ENCODE peak calls at places on chromosomes 11 and 22, in ten cellular contexts. U is upper lobe of right lung, T is midbrain, A is putamen, I is T-cell, S is GM23338, Z is MM.1S, B is fibroblast of lung, H is T follicular helper cell, N is astrocyte of the spinal cord. G is an unnamed sample.

GRCh38 chr22:50219800-50220602 is 19.2 kb downstream of the SELENOO start:
- DNase-seq in H (no peak), I (no peak), Z (no peak), A (no peak), N (no peak), U (no peak), B (no peak), T (no peak), S (no peak), G (no peak)

GRCh38 chr11:112241486-112241885 is 15.3 kb downstream of the PTS start:
- DNase-seq in I (no peak), H (no peak), N (peak; percentile 69), A (no peak), U (no peak), Z (no peak), B (peak; percentile 95), T (no peak), S (no peak), G (no peak)

GRCh38 chr22:50079689-50080465 is 5.3 kb downstream of the MLC1 start:
- DNase-seq in Z (no peak), U (no peak), S (no peak), A (no peak), H (no peak), B (no peak), T (no peak), N (no peak), I (no peak), G (no peak)

GRCh38 chr22:47574551-47574950 is 812.1 kb downstream of the TBC1D22A start:
- DNase-seq in T (no peak), S (no peak), U (no peak), B (no peak), Z (no peak), N (no peak), A (no peak), H (no peak), I (no peak), G (no peak)

GRCh38 chr22:27991586-27992293 is 72.7 kb upstream of the PITPNB start:
- DNase-seq in H (no peak), S (no peak), N (no peak), Z (no peak), I (no peak), U (no peak), T (no peak), B (no peak), A (no peak), G (peak; percentile 40)

GRCh38 chr11:42967653-42968052 is 344.1 kb upstream of the API5 start:
- DNase-seq in H (no peak), B (no peak), T (no peak), U (no peak), S (no peak), N (no peak), A (no peak), I (no peak), Z (no peak), G (no peak)

GRCh38 chr11:4094348-4095291 is at the start of gene RRM1:
- DNase-seq in N (peak; percentile 98), Z (peak; percentile 94), H (peak; percentile 90), S (peak; percentile 98), U (peak; percentile 96), B (peak; percentile 97), A (peak; percentile 97), I (peak; percentile 92), T (peak; percentile 96), G (peak; percentile 93)

GRCh38 chr11:110862407-110862806 is 150.2 kb upstream of the ARHGAP20 start:
- DNase-seq in Z (no peak), H (no peak), U (no peak), T (no peak), S (no peak), I (no peak), A (no peak), B (no peak), N (no peak), G (no peak)

GRCh38 chr11:96188625-96189006 is 154.4 kb downstream of the MAML2 start:
- DNase-seq in Z (peak; percentile 43), I (no peak), S (no peak), T (no peak), B (peak; percentile 68), A (no peak), H (no peak), N (peak; percentile 49), U (no peak), G (no peak)

GRCh38 chr22:40552070-40552469 is 84.4 kb downstream of the MRTFA start:
- DNase-seq in Z (no peak), B (no peak), H (no peak), U (no peak), A (no peak), S (no peak), I (no peak), N (no peak), T (no peak), G (no peak)

GRCh38 chr11:63764201-63764711 is 4.3 kb downstream of the ZFTA start:
- DNase-seq in N (no peak), S (no peak), B (no peak), T (no peak), A (no peak), U (no peak), Z (no peak), I (no peak), H (no peak), G (peak; percentile 49)

GRCh38 chr11:65440831-65441499 is 18.4 kb downstream of the NEAT1 start:
- DNase-seq in A (no peak), S (no peak), I (no peak), N (peak; percentile 51), U (peak; percentile 37), B (peak; percentile 40), T (no peak), H (no peak), Z (peak; percentile 89), G (peak; percentile 47)

GRCh38 chr22:32802291-32802826 is 854 bp downstream of the TIMP3 start:
- DNase-seq in S (no peak), Z (no peak), N (peak; percentile 35), B (peak; percentile 48), T (no peak), A (no peak), U (no peak), H (no peak), I (no peak), G (no peak)

GRCh38 chr11:236774-237767 is at the start of gene PSMD13:
- DNase-seq in S (peak; percentile 90), T (peak; percentile 85), Z (peak; percentile 86), H (peak; percentile 79), B (peak; percentile 82), N (peak; percentile 82), U (peak; percentile 95), I (peak; percentile 83), A (peak; percentile 84), G (peak; percentile 88)

GRCh38 chr11:69504576-69505420 is 23.3 kb downstream of the LINC01488 start:
- DNase-seq in I (no peak), S (no peak), Z (no peak), T (no peak), B (no peak), A (no peak), N (no peak), H (no peak), U (peak; percentile 52), G (no peak)

GRCh38 chr11:118078972-118079411 is 2.1 kb downstream of the TMPRSS4 start:
- DNase-seq in N (no peak), U (no peak), H (no peak), S (no peak), T (no peak), A (no peak), B (no peak), Z (no peak), I (no peak), G (no peak)

GRCh38 chr11:47620836-47621378 is 21.5 kb downstream of the MTCH2 start:
- DNase-seq in N (no peak), B (no peak), T (no peak), Z (no peak), A (no peak), U (no peak), S (no peak), I (no peak), H (no peak), G (no peak)

GRCh38 chr22:32596471-32596870 is 121.9 kb downstream of the FBXO7 start:
- DNase-seq in T (no peak), Z (no peak), H (no peak), N (no peak), I (no peak), A (no peak), B (no peak), S (no peak), U (no peak), G (no peak)

GRCh38 chr11:13249992-13250391 is 27.6 kb upstream of the BMAL1 start:
- DNase-seq in I (no peak), T (no peak), U (no peak), Z (peak; percentile 14), S (peak; percentile 45), H (no peak), N (no peak), A (no peak), B (no peak), G (no peak)

GRCh38 chr11:23903044-23903704 is 593.7 kb upstream of the LUZP2 start:
- DNase-seq in N (peak; percentile 90), Z (no peak), U (no peak), I (no peak), T (no peak), A (no peak), H (no peak), B (peak; percentile 96), S (no peak), G (no peak)

GRCh38 chr11:8717876-8718753 is 35.5 kb downstream of the RPL27A start:
- DNase-seq in N (peak; percentile 89), A (no peak), B (peak; percentile 95), S (no peak), Z (no peak), H (no peak), T (peak; percentile 17), I (no peak), U (no peak), G (peak; percentile 86)

GRCh38 chr22:29587938-29588699 is 7.2 kb upstream of the NIPSNAP1 start:
- DNase-seq in Z (no peak), S (no peak), I (no peak), A (no peak), N (peak; percentile 80), U (no peak), H (no peak), T (no peak), B (peak; percentile 92), G (no peak)

GRCh38 chr11:43504316-43504950 is 145.7 kb downstream of the TTC17 start:
- DNase-seq in A (no peak), T (no peak), N (no peak), S (peak; percentile 79), I (no peak), H (no peak), B (peak; percentile 7), U (no peak), Z (peak; percentile 49), G (no peak)

GRCh38 chr11:125402436-125402835 is 93.6 kb downstream of the FEZ1 start:
- DNase-seq in A (no peak), I (no peak), U (no peak), N (peak; percentile 36), Z (no peak), B (peak; percentile 73), H (no peak), T (no peak), S (no peak), G (no peak)

GRCh38 chr11:130322126-130322525 is 7.4 kb upstream of the ZBTB44 start:
- DNase-seq in U (no peak), Z (no peak), T (no peak), B (no peak), A (no peak), S (no peak), H (no peak), N (no peak), I (no peak), G (no peak)

GRCh38 chr11:105670811-105671210 is 60.9 kb downstream of the GRIA4 start:
- DNase-seq in I (no peak), Z (no peak), N (no peak), U (no peak), S (no peak), H (no peak), T (no peak), B (peak; percentile 22), A (no peak), G (no peak)

GRCh38 chr11:132504501-132505041 is 1027.7 kb downstream of the OPCML start:
- DNase-seq in T (no peak), H (no peak), I (no peak), B (no peak), S (no peak), U (no peak), N (no peak), Z (no peak), A (no peak), G (no peak)

GRCh38 chr22:39290724-39291161 is 28.7 kb downstream of the RPL3 start:
- DNase-seq in H (no peak), S (no peak), B (peak; percentile 64), U (no peak), A (no peak), Z (no peak), N (peak; percentile 75), T (no peak), I (no peak), G (peak; percentile 90)